ENCODE peak calls at places on chromosomes 5 and 9, in six cellular contexts. B, V, D, Z, E and U are unnamed samples.
A peak's percentile ranks its signal among the peaks of the same experiment; 100 is the strongest.

GRCh38 chr5:159021360-159022177 is 78.1 kb downstream of the EBF1 start:
- DNase-seq in B (no peak), V (no peak), E (no peak), Z (peak; percentile 55), D (no peak), U (peak; percentile 33)

GRCh38 chr5:35151151-35151920 is 79.0 kb downstream of the PRLR start:
- DNase-seq in D (no peak), E (no peak), B (peak; percentile 11), Z (no peak), V (no peak), U (no peak)

GRCh38 chr5:22549876-22550671 is 303.1 kb downstream of the CDH12 start:
- DNase-seq in V (no peak), B (no peak), E (no peak), Z (no peak), D (no peak), U (no peak)

GRCh38 chr5:129917224-129917623 is 13.0 kb downstream of the CHSY3 start:
- DNase-seq in E (no peak), B (no peak), D (no peak), V (no peak), Z (no peak), U (no peak)

GRCh38 chr5:65483474-65484346 is 2.0 kb upstream of the ADAMTS6 start:
- DNase-seq in V (peak; percentile 74), D (no peak), E (peak; percentile 63), Z (peak; percentile 61), B (peak; percentile 79), U (no peak)

GRCh38 chr5:65876970-65877369 is 49.4 kb upstream of the ERBIN start:
- DNase-seq in D (no peak), V (no peak), Z (no peak), E (no peak), B (no peak), U (no peak)

GRCh38 chr5:135393229-135393628 is 5.8 kb downstream of the MACROH2A1 start:
- DNase-seq in Z (no peak), B (no peak), E (no peak), D (no peak), V (no peak), U (no peak)

GRCh38 chr5:151692312-151692711 is 5.6 kb upstream of the SPARC start:
- DNase-seq in E (no peak), D (no peak), Z (no peak), V (no peak), B (no peak), U (no peak)

GRCh38 chr9:116152390-116152789 is 1.2 kb upstream of the PAPPA start:
- DNase-seq in B (no peak), D (no peak), V (no peak), Z (no peak), E (no peak), U (no peak)

GRCh38 chr9:4475301-4475700 is 15.0 kb upstream of the SLC1A1 start:
- DNase-seq in B (no peak), Z (no peak), E (no peak), D (no peak), V (no peak), U (no peak)

GRCh38 chr9:137358126-137358525 is 56.1 kb upstream of the NRARP start:
- DNase-seq in D (no peak), V (no peak), Z (no peak), E (no peak), B (no peak), U (no peak)

GRCh38 chr5:74382864-74383618 is 257.5 kb downstream of the ENC1 start:
- DNase-seq in B (peak; percentile 50), Z (peak; percentile 79), D (peak; percentile 75), V (peak; percentile 71), E (no peak), U (no peak)

GRCh38 chr5:51242453-51242852 is 140.8 kb upstream of the ISL1 start:
- DNase-seq in E (no peak), B (no peak), D (no peak), V (no peak), Z (no peak), U (no peak)

GRCh38 chr9:136881691-136882108 is 4.6 kb upstream of the TRAF2 start:
- DNase-seq in B (peak; percentile 25), D (peak; percentile 43), Z (no peak), V (no peak), E (peak; percentile 48), U (no peak)

GRCh38 chr5:140243855-140244254 is 59.0 kb downstream of the PFDN1 start:
- DNase-seq in Z (no peak), B (no peak), D (no peak), V (no peak), E (no peak), U (no peak)

GRCh38 chr5:135107986-135108385 is 74.0 kb upstream of the PITX1 start:
- DNase-seq in E (no peak), V (no peak), B (no peak), Z (no peak), D (peak; percentile 20), U (no peak)

GRCh38 chr5:89313804-89314588 is 431.0 kb upstream of the MEF2C start:
- DNase-seq in V (peak; percentile 99), E (no peak), D (no peak), B (peak; percentile 14), Z (peak; percentile 73), U (no peak)

GRCh38 chr9:21831841-21832509 is 29.5 kb downstream of the MTAP start:
- DNase-seq in E (peak; percentile 88), V (peak; percentile 94), B (peak; percentile 81), D (no peak), Z (peak; percentile 87), U (no peak)

GRCh38 chr5:146001544-146002185 is 65.3 kb downstream of the SH3RF2 start:
- DNase-seq in Z (no peak), D (no peak), V (no peak), E (no peak), B (no peak), U (no peak)

GRCh38 chr5:153425914-153426313 is 64.6 kb upstream of the GRIA1 start:
- DNase-seq in E (peak; percentile 12), D (no peak), Z (no peak), V (no peak), B (peak; percentile 41), U (no peak)

GRCh38 chr5:97093193-97093592 is 49.2 kb downstream of the LIX1 start:
- DNase-seq in V (no peak), E (no peak), D (no peak), B (no peak), Z (no peak), U (no peak)

DNA sequence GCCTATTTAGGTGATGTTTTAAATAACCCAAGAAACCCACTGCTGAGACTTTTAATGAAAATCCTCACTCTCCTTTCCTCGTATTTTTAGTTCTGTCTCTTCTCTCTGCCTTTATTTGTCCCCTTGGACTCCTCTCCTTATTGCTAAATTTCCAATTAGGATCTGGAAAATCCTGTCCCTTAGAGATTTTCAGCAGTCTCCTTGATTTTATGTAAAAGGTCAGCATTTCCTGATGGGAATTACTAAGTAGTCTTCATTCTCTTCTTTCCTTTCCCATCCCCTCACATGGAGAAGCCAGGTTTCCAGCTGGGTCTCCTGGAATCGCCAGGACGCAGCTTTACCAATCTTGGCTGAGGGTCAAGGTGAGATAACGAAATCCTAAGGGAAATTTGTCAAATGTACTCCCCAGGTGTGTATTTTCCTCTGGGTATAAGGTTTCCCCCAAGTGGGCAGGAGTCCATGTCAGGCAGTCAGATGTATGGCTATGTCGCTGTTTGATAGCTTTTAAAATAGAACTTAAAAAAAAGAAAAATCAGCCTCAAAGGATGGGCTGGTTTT is 11.7 kb downstream of the STC2 start:
- DNase-seq in D (no peak), E (no peak), B (no peak), V (no peak), Z (no peak), U (no peak)
- H3K4me3 ChIP-seq in D (peak overlapping the region; percentile 4), E (no peak overlapping the region), B (no peak overlapping the region), V (peak overlapping the region; percentile 22), Z (no peak overlapping the region), U (peak overlapping the region; percentile 23)

GRCh38 chr5:132299901-132300300 is 5.7 kb downstream of the SLC22A4 start:
- DNase-seq in D (no peak), Z (no peak), B (no peak), V (no peak), E (no peak), U (no peak)

GRCh38 chr5:132303589-132303988 is 9.4 kb downstream of the SLC22A4 start:
- DNase-seq in V (no peak), B (no peak), E (no peak), Z (no peak), D (no peak), U (no peak)

GRCh38 chr5:132302413-132302812 is 8.2 kb downstream of the SLC22A4 start:
- DNase-seq in B (no peak), D (no peak), Z (no peak), E (no peak), V (no peak), U (no peak)

GRCh38 chr5:132300572-132301340 is 6.6 kb downstream of the SLC22A4 start:
- DNase-seq in Z (no peak), V (no peak), D (peak; percentile 52), E (no peak), B (no peak), U (no peak)

DNA sequence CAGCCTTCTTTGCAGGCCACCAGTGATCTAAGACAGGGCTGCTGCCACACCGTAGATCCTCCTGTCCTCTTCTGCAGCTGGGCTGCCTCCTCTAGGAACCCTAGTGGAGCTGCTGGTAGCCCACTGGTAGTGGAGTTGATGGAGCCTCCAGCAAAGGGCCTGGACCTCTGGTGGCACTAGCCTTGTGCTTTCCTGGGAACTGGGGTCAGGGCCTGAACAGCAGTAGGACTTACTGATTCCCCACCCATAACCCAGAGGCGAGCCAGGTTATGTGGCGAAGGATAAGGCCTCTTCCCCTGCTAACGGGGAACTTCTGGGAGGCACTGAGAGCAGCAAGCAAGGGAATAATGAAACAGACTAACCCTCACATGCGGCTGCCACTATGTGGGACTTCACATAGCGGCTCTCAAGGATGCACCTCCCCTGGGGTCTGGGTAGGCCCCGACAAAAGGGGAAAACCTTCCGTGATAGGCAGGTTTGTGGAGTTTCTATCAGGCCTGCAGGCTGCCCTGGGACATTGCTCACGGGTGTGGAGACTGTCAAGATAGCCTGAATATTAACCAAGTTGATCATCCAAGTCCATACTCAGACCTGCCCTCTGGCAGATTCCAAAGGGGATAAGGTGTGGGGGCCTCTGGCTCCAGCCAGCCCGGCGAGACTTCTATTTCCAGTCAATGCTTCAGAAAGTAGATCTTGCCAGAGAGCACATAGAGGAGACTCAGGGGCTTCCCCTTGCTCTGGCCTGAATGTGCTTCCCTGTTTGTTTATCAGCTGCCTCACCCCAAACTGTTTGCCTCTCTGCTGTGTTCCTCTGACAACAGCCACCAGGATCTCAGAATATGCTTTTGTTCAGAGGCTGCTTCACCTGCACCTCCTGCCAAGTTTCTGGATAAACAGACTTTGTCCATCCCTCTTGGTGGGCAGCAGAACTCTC is 7.4 kb downstream of the SLC22A4 start:
- DNase-seq in B (no peak), V (no peak), Z (no peak), D (no peak), E (peak; percentile 43), U (no peak)
- H3K4me3 ChIP-seq in B (no peak overlapping the region), V (no peak overlapping the region), Z (no peak overlapping the region), D (no peak overlapping the region), E (no peak overlapping the region), U (no peak overlapping the region)

GRCh38 chr9:23851024-23851629 is 25.1 kb upstream of the ELAVL2 start:
- DNase-seq in B (peak; percentile 67), D (peak; percentile 23), V (peak; percentile 9), E (peak; percentile 2), Z (no peak), U (no peak)
- H3K4me3 ChIP-seq in B (peak overlapping the region; percentile 57), D (peak overlapping the region; percentile 40), V (peak overlapping the region; percentile 66), E (peak overlapping the region; percentile 43), Z (no peak overlapping the region), U (peak overlapping the region; percentile 39)

GRCh38 chr5:90472783-90473182 is 1.8 kb downstream of the MBLAC2 start:
- DNase-seq in E (no peak), Z (no peak), V (no peak), D (no peak), B (no peak), U (no peak)
- H3K4me3 ChIP-seq in E (peak overlapping the region; percentile 80), Z (peak overlapping the region; percentile 87), V (peak overlapping the region; percentile 72), D (peak overlapping the region; percentile 84), B (no peak overlapping the region), U (peak overlapping the region; percentile 77)